ENCODE peak calls at places on chromosomes 2 and 18, in ten cellular contexts. H, D, Q, U, W, S, J, X, K and F are unnamed samples.

GRCh38 chr18:43665239-43665788 is 388.0 kb upstream of the SYT4 start:
- DNase-seq in H (peak; percentile 94), D (peak; percentile 39), Q (no peak), U (no peak), W (no peak), S (no peak), J (no peak), X (no peak), K (no peak), F (no peak)

GRCh38 chr18:33781429-33781828 is 203.4 kb downstream of the ASXL3 start:
- DNase-seq in H (no peak), D (no peak), Q (no peak), U (no peak), W (no peak), S (peak; percentile 38), J (no peak), X (no peak), K (no peak), F (no peak)

GRCh38 chr2:237488901-237489860 is 2.1 kb downstream of the MLPH start:
- DNase-seq in H (no peak), D (peak; percentile 96), Q (no peak), U (no peak), W (no peak), S (peak; percentile 80), J (peak; percentile 87), X (no peak), K (no peak), F (peak; percentile 64)

GRCh38 chr2:125167152-125167551 is 1142.1 kb downstream of the CNTNAP5 start:
- DNase-seq in H (no peak), D (no peak), Q (no peak), U (no peak), W (no peak), S (no peak), J (no peak), X (no peak), K (no peak), F (no peak)

GRCh38 chr2:84388133-84388532 is 70.9 kb downstream of the SUCLG1 start:
- DNase-seq in H (no peak), D (no peak), Q (no peak), U (no peak), W (no peak), S (no peak), J (no peak), X (no peak), K (no peak), F (no peak)

GRCh38 chr2:201769664-201770373 is 10.9 kb downstream of the ALS2 start:
- DNase-seq in H (no peak), D (no peak), Q (no peak), U (no peak), W (no peak), S (no peak), J (no peak), X (no peak), K (no peak), F (no peak)

GRCh38 chr2:60354713-60355112 is 198.7 kb downstream of the BCL11A start:
- DNase-seq in H (no peak), D (no peak), Q (no peak), U (no peak), W (no peak), S (peak; percentile 72), J (no peak), X (no peak), K (no peak), F (no peak)

GRCh38 chr2:176768185-176768584 is 444.4 kb upstream of the HNRNPA3 start:
- DNase-seq in H (no peak), D (peak; percentile 33), Q (no peak), U (no peak), W (no peak), S (no peak), J (peak; percentile 21), X (no peak), K (no peak), F (no peak)

GRCh38 chr18:25329783-25330182 is 22.2 kb downstream of the ZNF521 start:
- DNase-seq in H (no peak), D (no peak), Q (no peak), U (no peak), W (no peak), S (no peak), J (no peak), X (no peak), K (peak; percentile 25), F (no peak)

GRCh38 chr2:161905389-161906046 is 168.5 kb downstream of the DPP4 start:
- DNase-seq in H (no peak), D (peak; percentile 81), Q (no peak), U (no peak), W (no peak), S (no peak), J (no peak), X (peak; percentile 11), K (no peak), F (no peak)

GRCh38 chr2:54570925-54571694 is 115.0 kb downstream of the SPTBN1 start:
- DNase-seq in H (peak; percentile 97), D (peak; percentile 95), Q (peak; percentile 65), U (peak; percentile 62), W (peak; percentile 80), S (no peak), J (peak; percentile 70), X (peak; percentile 79), K (no peak), F (no peak)

GRCh38 chr2:146041291-146041868 is 1521.5 kb upstream of the ZEB2 start:
- DNase-seq in H (no peak), D (no peak), Q (no peak), U (no peak), W (no peak), S (no peak), J (no peak), X (no peak), K (no peak), F (no peak)

GRCh38 chr2:240785424-240786335 is 34.3 kb downstream of the KIF1A start:
- DNase-seq in H (no peak), D (no peak), Q (no peak), U (no peak), W (no peak), S (no peak), J (no peak), X (no peak), K (no peak), F (no peak)

GRCh38 chr2:145715601-145716000 is 1195.7 kb upstream of the ZEB2 start:
- DNase-seq in H (no peak), D (peak; percentile 13), Q (no peak), U (no peak), W (no peak), S (no peak), J (no peak), X (no peak), K (no peak), F (no peak)

GRCh38 chr18:46867471-46868170 is 49.7 kb downstream of the PIAS2 start:
- DNase-seq in H (no peak), D (no peak), Q (no peak), U (no peak), W (no peak), S (no peak), J (no peak), X (no peak), K (no peak), F (no peak)

GRCh38 chr2:8490166-8490565 is 191.7 kb upstream of the ID2 start:
- DNase-seq in H (no peak), D (no peak), Q (no peak), U (no peak), W (no peak), S (no peak), J (no peak), X (no peak), K (no peak), F (no peak)

GRCh38 chr2:75321558-75321957 is 122.2 kb upstream of the TACR1 start:
- DNase-seq in H (no peak), D (no peak), Q (no peak), U (no peak), W (no peak), S (no peak), J (no peak), X (no peak), K (no peak), F (no peak)
- H3K27ac ChIP-seq in H (no peak overlapping the region), D (no peak overlapping the region), Q (no peak overlapping the region), U (no peak overlapping the region), W (no peak overlapping the region), S (no peak overlapping the region), J (no peak overlapping the region), X (no peak overlapping the region), K (no peak overlapping the region), F (no peak overlapping the region)

GRCh38 chr2:203327582-203327917 is 644 bp upstream of the ABI2 start:
- DNase-seq in H (peak; percentile 10), D (no peak), Q (no peak), U (no peak), W (no peak), S (no peak), J (no peak), X (no peak), K (no peak), F (no peak)
- TF ChIP-seq CTCF in H (no peak), D (no peak), Q (no peak), U (no peak), W (no peak), S (no peak), J (no peak), X (no peak), K (no peak), F (no peak)

DNA sequence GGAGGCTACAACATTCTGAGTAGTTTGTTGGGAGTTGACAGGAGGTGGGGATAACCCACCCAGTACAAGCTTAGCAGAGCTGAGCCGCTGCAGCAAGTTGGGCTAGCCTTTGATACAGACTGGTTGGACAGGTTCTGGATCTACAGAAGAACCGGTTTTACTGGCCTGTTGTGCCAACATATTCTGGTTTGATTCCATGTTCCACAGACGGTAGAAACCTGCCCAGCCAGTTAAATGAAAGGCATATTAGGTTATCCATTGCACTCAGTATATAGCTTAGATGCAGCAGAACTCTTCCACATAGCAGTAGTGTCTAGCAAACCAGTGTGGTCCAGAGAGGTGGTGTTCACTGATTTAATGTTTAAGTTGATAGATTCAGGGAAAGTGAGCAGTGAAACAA is 19.3 kb upstream of the RBBP8 start:
- DNase-seq in H (no peak), D (peak; percentile 97), Q (no peak), U (peak; percentile 82), W (no peak), S (peak; percentile 95), J (peak; percentile 90), X (no peak), K (peak; percentile 69), F (no peak)
- H3K27ac ChIP-seq in H (no peak overlapping the region), D (no peak overlapping the region), Q (no peak overlapping the region), U (no peak overlapping the region), W (no peak overlapping the region), S (no peak overlapping the region), J (peak overlapping the region; percentile 22), X (no peak overlapping the region), K (no peak overlapping the region), F (no peak overlapping the region)

DNA sequence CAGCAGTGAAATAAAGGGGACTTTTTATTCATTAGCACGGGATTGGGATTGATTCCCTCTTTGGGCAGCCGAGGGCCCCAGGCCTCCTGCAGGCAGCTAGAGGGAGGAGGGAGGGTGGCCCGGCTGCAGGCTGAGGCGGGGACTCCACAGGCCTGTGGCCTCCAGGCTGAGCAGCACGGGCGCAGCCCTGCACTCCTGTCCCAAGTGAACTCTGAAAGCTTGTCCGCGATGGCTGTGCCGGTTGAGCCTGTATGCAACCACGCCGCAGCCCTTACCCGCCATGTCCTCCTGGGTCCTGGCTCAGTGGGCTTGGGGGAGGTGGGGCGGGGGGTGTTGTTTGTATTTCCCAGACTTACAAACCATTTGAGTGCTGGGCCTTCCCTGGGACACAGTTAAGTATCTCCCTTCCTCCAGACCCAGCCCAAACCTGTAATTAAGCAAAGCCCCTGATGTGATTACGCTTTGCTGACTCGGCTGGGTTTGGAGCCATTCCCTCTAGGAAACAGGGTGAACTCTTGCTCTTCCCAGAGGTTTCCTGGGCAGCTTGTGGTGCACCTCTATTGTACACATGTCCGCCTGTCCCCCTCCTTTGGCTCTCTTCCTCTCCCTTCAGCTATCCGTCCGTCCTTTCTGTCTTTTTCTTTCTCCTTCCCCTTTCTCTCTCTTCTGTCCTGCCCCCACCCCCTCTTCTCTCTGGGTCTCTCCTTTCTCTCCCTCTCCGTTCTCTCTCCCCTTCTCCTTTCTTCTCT is 5.3 kb downstream of the GLI2 start:
- DNase-seq in H (no peak), D (no peak), Q (no peak), U (peak; percentile 25), W (peak; percentile 5), S (no peak), J (peak; percentile 24), X (no peak), K (peak; percentile 80), F (peak; percentile 72)
- TF ChIP-seq CTCF in H (peak; percentile 29), D (no peak), Q (no peak), U (no peak), W (no peak), S (no peak), J (no peak), X (no peak), K (peak; percentile 23), F (no peak)